ENCODE peak calls at places on chromosomes 6 and 20, in eight cellular contexts. One of them, this sample, is unnamed.

GRCh38 chr20:3775457-3775856 is 5.8 kb downstream of the SPEF1 start:
- DNase-seq in stomach: no peak
- DNase-seq in vagina: no peak
- DNase-seq in uterus: no peak
- DNase-seq in IMR-90: no peak
- DNase-seq in esophagus squamous epithelium: no peak
- DNase-seq in body of pancreas: no peak
- DNase-seq in breast epithelium: no peak
- DNase-seq in this sample: no peak

GRCh38 chr20:62360854-62361798 is 6.0 kb downstream of the LAMA5 start:
- DNase-seq in stomach: no peak
- DNase-seq in vagina: no peak
- DNase-seq in uterus: peak
- DNase-seq in IMR-90: no peak
- DNase-seq in esophagus squamous epithelium: no peak
- DNase-seq in body of pancreas: no peak
- DNase-seq in breast epithelium: no peak
- DNase-seq in this sample: peak

GRCh38 chr20:58932170-58932569 is 48.9 kb upstream of the NELFCD start:
- DNase-seq in stomach: no peak
- DNase-seq in vagina: no peak
- DNase-seq in uterus: no peak
- DNase-seq in IMR-90: no peak
- DNase-seq in esophagus squamous epithelium: no peak
- DNase-seq in body of pancreas: no peak
- DNase-seq in breast epithelium: no peak
- DNase-seq in this sample: no peak

GRCh38 chr6:12075067-12075563 is 63.0 kb downstream of the HIVEP1 start:
- DNase-seq in stomach: no peak
- DNase-seq in vagina: no peak
- DNase-seq in uterus: no peak
- DNase-seq in IMR-90: no peak
- DNase-seq in esophagus squamous epithelium: no peak
- DNase-seq in body of pancreas: peak
- DNase-seq in breast epithelium: no peak
- DNase-seq in this sample: no peak

GRCh38 chr6:162187168-162187935 is 540.2 kb downstream of the PRKN start:
- DNase-seq in stomach: no peak
- DNase-seq in vagina: no peak
- DNase-seq in uterus: no peak
- DNase-seq in IMR-90: no peak
- DNase-seq in esophagus squamous epithelium: no peak
- DNase-seq in body of pancreas: no peak
- DNase-seq in breast epithelium: no peak
- DNase-seq in this sample: no peak

GRCh38 chr20:43959079-43959919 is 44.6 kb downstream of the TOX2 start:
- DNase-seq in stomach: no peak
- DNase-seq in vagina: no peak
- DNase-seq in uterus: no peak
- DNase-seq in IMR-90: no peak
- DNase-seq in esophagus squamous epithelium: no peak
- DNase-seq in body of pancreas: peak
- DNase-seq in breast epithelium: no peak
- DNase-seq in this sample: peak

GRCh38 chr20:44174996-44175766 is 11.8 kb downstream of the JPH2 start:
- DNase-seq in stomach: no peak
- DNase-seq in vagina: no peak
- DNase-seq in uterus: no peak
- DNase-seq in IMR-90: no peak
- DNase-seq in esophagus squamous epithelium: no peak
- DNase-seq in body of pancreas: no peak
- DNase-seq in breast epithelium: no peak
- DNase-seq in this sample: no peak

GRCh38 chr20:48489046-48489463 is 338.7 kb downstream of the PREX1 start:
- DNase-seq in stomach: no peak
- DNase-seq in vagina: no peak
- DNase-seq in uterus: no peak
- DNase-seq in IMR-90: no peak
- DNase-seq in esophagus squamous epithelium: no peak
- DNase-seq in body of pancreas: no peak
- DNase-seq in breast epithelium: no peak
- DNase-seq in this sample: no peak

GRCh38 chr6:37930288-37931075 is 111.0 kb downstream of the ZFAND3 start:
- DNase-seq in stomach: no peak
- DNase-seq in vagina: no peak
- DNase-seq in uterus: no peak
- DNase-seq in IMR-90: no peak
- DNase-seq in esophagus squamous epithelium: no peak
- DNase-seq in body of pancreas: no peak
- DNase-seq in breast epithelium: no peak
- DNase-seq in this sample: no peak

GRCh38 chr20:57650756-57651483 is 30.7 kb upstream of the ZBP1 start:
- DNase-seq in stomach: no peak
- DNase-seq in vagina: no peak
- DNase-seq in uterus: no peak
- DNase-seq in IMR-90: no peak
- DNase-seq in esophagus squamous epithelium: no peak
- DNase-seq in body of pancreas: no peak
- DNase-seq in breast epithelium: no peak
- DNase-seq in this sample: no peak

GRCh38 chr20:11982289-11982957 is 64.7 kb downstream of the BTBD3 start:
- DNase-seq in stomach: peak
- DNase-seq in vagina: no peak
- DNase-seq in uterus: no peak
- DNase-seq in IMR-90: no peak
- DNase-seq in esophagus squamous epithelium: no peak
- DNase-seq in body of pancreas: peak
- DNase-seq in breast epithelium: no peak
- DNase-seq in this sample: no peak

GRCh38 chr20:57659789-57660509 is 39.7 kb upstream of the ZBP1 start:
- DNase-seq in stomach: peak
- DNase-seq in vagina: no peak
- DNase-seq in uterus: peak
- DNase-seq in IMR-90: no peak
- DNase-seq in esophagus squamous epithelium: no peak
- DNase-seq in body of pancreas: peak
- DNase-seq in breast epithelium: peak
- DNase-seq in this sample: peak

GRCh38 chr20:10219452-10219791 is 792 bp downstream of the SNAP25 start:
- DNase-seq in stomach: peak
- DNase-seq in vagina: no peak
- DNase-seq in uterus: peak
- DNase-seq in IMR-90: peak
- DNase-seq in esophagus squamous epithelium: no peak
- DNase-seq in body of pancreas: peak
- DNase-seq in breast epithelium: peak
- DNase-seq in this sample: peak

GRCh38 chr20:10219993-10220750 is 1.5 kb downstream of the SNAP25 start:
- DNase-seq in stomach: no peak
- DNase-seq in vagina: no peak
- DNase-seq in uterus: no peak
- DNase-seq in IMR-90: no peak
- DNase-seq in esophagus squamous epithelium: no peak
- DNase-seq in body of pancreas: no peak
- DNase-seq in breast epithelium: no peak
- DNase-seq in this sample: no peak

GRCh38 chr20:10218536-10219451 is at the start of gene SNAP25:
- DNase-seq in stomach: peak
- DNase-seq in vagina: no peak
- DNase-seq in uterus: peak
- DNase-seq in IMR-90: peak
- DNase-seq in esophagus squamous epithelium: no peak
- DNase-seq in body of pancreas: peak
- DNase-seq in breast epithelium: peak
- DNase-seq in this sample: peak

GRCh38 chr20:10216146-10216741 is 2.4 kb upstream of the SNAP25 start:
- DNase-seq in stomach: no peak
- DNase-seq in vagina: no peak
- DNase-seq in uterus: no peak
- DNase-seq in IMR-90: peak
- DNase-seq in esophagus squamous epithelium: no peak
- DNase-seq in body of pancreas: no peak
- DNase-seq in breast epithelium: no peak
- DNase-seq in this sample: no peak

GRCh38 chr20:10217517-10218410 is 866 bp upstream of the SNAP25 start:
- DNase-seq in stomach: no peak
- DNase-seq in vagina: no peak
- DNase-seq in uterus: peak
- DNase-seq in IMR-90: peak
- DNase-seq in esophagus squamous epithelium: no peak
- DNase-seq in body of pancreas: peak
- DNase-seq in breast epithelium: peak
- DNase-seq in this sample: no peak
- TF ChIP-seq POLR2A in stomach: no peak
- TF ChIP-seq POLR2A in vagina: no peak
- TF ChIP-seq POLR2A in uterus: no peak
- TF ChIP-seq POLR2A in IMR-90: peak
- TF ChIP-seq POLR2A in esophagus squamous epithelium: no peak
- TF ChIP-seq POLR2A in body of pancreas: peak
- TF ChIP-seq POLR2A in breast epithelium: peak
- TF ChIP-seq POLR2A in this sample: no peak

DNA sequence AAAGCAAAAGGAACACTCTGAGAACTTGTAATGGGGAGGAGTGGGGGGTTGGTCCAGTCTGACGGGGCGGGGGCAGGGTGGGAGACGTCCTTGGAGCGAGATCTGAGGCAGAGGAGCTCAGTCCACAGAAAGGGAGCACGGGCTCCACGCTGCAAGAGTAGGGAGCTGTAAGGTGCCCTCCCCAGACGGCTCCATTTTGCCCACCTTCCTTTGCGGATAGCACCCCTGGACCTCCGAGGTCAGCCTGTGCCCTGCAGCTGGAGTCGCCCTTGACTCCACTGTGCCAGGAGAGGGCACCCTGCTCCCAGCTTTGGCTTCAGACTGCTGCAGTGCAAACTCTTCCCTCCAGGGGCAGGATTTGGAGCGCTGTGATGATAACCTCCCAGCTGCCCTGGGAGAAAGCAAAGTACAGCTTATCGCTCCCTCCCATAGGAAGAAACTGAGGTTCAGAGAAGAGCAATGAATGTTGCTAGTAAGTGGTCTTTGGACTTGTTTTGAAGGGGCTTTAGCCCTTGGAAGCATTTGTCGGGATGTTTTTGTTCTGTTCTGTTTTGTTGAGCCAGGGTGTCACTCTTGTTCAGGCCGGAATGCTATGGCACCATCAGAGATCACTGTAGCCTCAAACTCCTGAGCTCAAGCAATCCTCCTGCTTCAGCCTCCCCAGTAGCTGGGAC is 9.5 kb upstream of the AHCY start:
- DNase-seq in stomach: peak
- DNase-seq in vagina: no peak
- DNase-seq in uterus: peak
- DNase-seq in IMR-90: peak
- DNase-seq in esophagus squamous epithelium: peak
- DNase-seq in body of pancreas: peak
- DNase-seq in breast epithelium: peak
- DNase-seq in this sample: peak
- H3K4me3 ChIP-seq in stomach: peak
- H3K4me3 ChIP-seq in vagina: peak
- H3K4me3 ChIP-seq in uterus: no peak
- H3K4me3 ChIP-seq in IMR-90: peak
- H3K4me3 ChIP-seq in esophagus squamous epithelium: peak
- H3K4me3 ChIP-seq in body of pancreas: no peak
- H3K4me3 ChIP-seq in breast epithelium: peak
- H3K4me3 ChIP-seq in this sample: peak

DNA sequence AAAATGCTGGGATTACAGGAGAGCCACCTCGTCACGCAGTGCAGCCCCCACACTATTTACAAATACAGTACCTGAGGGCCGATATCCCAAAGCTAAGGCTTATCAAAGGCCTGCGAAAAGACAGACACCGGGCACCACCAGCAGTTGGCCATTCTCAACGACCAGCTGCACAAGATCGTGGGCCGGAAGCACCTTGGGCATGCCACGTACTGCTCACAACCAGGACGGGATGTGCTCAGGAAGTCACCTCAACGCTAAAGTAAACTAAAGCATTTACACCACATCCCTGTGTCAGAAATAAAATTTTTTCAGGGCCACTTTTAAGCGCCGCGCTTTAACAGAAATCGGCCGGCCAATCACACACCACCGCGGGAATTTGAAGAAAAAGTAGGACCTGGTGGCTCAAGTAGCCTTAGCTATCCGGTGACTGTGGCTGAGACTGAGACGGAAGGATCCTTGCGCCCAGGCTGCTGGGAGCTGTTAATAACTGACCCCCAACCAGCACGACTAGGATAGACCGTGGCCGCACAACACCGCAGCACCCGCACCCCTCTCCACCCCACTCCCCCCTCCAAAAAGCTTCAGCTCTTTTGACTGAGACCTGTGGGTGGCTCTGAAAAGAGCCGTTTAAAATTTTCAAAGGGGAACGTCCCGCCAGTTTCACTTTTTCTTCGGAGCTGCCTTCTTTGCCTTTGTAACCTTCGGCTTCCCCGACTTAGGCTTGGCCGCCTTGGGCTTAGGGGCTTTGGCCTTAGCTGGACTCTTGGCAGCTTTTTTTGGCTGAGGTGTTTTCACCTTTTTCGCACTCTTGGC is 131.2 kb upstream of the BTN3A2 start:
- DNase-seq in stomach: peak
- DNase-seq in vagina: no peak
- DNase-seq in uterus: peak
- DNase-seq in IMR-90: peak
- DNase-seq in esophagus squamous epithelium: no peak
- DNase-seq in body of pancreas: peak
- DNase-seq in breast epithelium: peak
- DNase-seq in this sample: no peak
- TF ChIP-seq POLR2A in stomach: no peak
- TF ChIP-seq POLR2A in vagina: peak
- TF ChIP-seq POLR2A in uterus: no peak
- TF ChIP-seq POLR2A in IMR-90: peak
- TF ChIP-seq POLR2A in esophagus squamous epithelium: no peak
- TF ChIP-seq POLR2A in body of pancreas: no peak
- TF ChIP-seq POLR2A in breast epithelium: no peak
- TF ChIP-seq POLR2A in this sample: no peak

DNA sequence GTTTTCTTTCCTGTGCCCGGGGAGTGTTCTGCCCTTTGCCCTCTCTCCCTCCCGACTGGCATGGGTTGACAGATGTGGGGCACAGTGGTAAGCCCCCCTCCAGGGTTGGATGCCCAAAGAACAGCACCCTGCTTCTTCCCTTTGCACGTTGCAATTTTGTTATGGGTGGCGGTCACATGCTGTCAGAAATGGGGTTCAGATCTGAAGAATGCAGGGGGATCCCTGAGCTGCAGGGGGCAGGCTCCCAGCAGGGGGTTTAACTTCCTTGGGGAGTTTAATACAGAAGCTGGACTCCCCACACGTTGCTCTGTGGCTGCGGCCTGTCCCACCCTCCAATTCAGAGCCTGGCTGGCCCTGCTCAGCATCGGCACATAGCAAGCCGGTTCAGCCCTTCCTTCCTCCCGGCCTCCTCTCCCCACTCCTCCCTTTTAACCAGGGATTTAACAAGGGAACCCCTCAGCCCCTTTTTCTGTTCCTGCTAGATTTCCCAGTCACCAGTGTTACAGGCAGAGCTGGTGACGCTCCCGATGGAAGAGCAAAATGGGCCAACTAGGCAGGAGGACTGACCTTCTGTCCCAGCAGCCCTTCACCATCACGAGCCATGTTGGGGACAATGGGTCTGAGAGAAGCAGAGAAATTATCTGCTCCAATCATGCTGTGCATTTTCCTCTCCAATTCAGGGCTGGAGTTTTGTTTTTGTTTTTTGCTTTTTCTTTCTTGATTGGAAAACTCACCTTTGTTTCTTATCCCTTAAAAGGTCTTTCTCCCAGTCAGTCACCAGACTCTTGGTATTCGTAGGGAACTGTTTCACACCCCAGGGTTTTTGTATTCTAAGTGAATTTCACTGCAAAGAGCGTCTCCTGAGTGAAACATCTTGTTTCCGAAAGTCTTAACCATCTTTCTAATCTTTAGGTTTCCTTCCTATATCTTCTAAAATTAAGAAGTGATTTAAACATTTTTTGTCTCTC is 6.8 kb downstream of the FOXF2 start:
- DNase-seq in stomach: peak
- DNase-seq in vagina: no peak
- DNase-seq in uterus: no peak
- DNase-seq in IMR-90: no peak
- DNase-seq in esophagus squamous epithelium: no peak
- DNase-seq in body of pancreas: no peak
- DNase-seq in breast epithelium: no peak
- DNase-seq in this sample: no peak
- H3K4me3 ChIP-seq in stomach: peak
- H3K4me3 ChIP-seq in vagina: no peak
- H3K4me3 ChIP-seq in uterus: no peak
- H3K4me3 ChIP-seq in IMR-90: no peak
- H3K4me3 ChIP-seq in esophagus squamous epithelium: peak
- H3K4me3 ChIP-seq in body of pancreas: no peak
- H3K4me3 ChIP-seq in breast epithelium: no peak
- H3K4me3 ChIP-seq in this sample: no peak

This sample was measured in right lobe of liver.